ENCODE peak calls at places on chromosome 7, in nine cellular contexts. L is mesothelial cell of epicardium; U is Right ventricle myocardium superior; K is stimulated activated CD8-positive, alpha-beta memory T cell treated with anti-CD3 and anti-CD28 coated beads, Interleukin-12 subunit alpha, Interleukin-12 subunit beta, amount 100 ng/mL, for 1 hour; C is GM20000; M is cardiac fibroblast; W is activated T-cell treated with anti-CD3 and anti-CD28 coated beads for 1 hour; T is stimulated activated naive B cell treated with anti-CD40 and anti-IgM and Interleukin-4, amounts not matched to agents 10 μg/mL and 1 μg/mL and 100 μg/mL, for 72 hours; O is T-helper 1 cell. I is an unnamed sample.

GRCh38 chr7:155860840-155861479 is 48.7 kb upstream of the SHH start:
- DNase-seq in U (peak), T (no peak), W (no peak), L (no peak), O (no peak), K (no peak), M (peak), C (no peak), I (no peak)

GRCh38 chr7:31108097-31108657 is 56.1 kb downstream of the ADCYAP1R1 start:
- DNase-seq in W (no peak), L (no peak), O (no peak), U (no peak), T (no peak), K (no peak), C (no peak), M (no peak), I (no peak)

GRCh38 chr7:155998766-155999630 is 186.7 kb upstream of the SHH start:
- DNase-seq in U (no peak), O (no peak), K (no peak), M (no peak), T (no peak), W (no peak), L (no peak), C (no peak), I (no peak)

GRCh38 chr7:93910076-93910994 is 4.0 kb downstream of the GNGT1 start:
- DNase-seq in O (no peak), M (peak), C (no peak), T (no peak), U (no peak), K (no peak), W (no peak), L (no peak), I (no peak)

GRCh38 chr7:27099839-27100225 is 2.7 kb downstream of the HOXA2 start:
- DNase-seq in O (no peak), K (no peak), L (no peak), T (no peak), W (no peak), U (no peak), M (no peak), C (no peak), I (no peak)

GRCh38 chr7:54985405-54986360 is 33.1 kb upstream of the EGFR start:
- DNase-seq in K (no peak), O (no peak), L (no peak), M (peak), U (no peak), W (no peak), C (no peak), T (no peak), I (no peak)

GRCh38 chr7:149845257-149845980 is 7.2 kb downstream of the ZNF862 start:
- DNase-seq in K (no peak), U (no peak), O (no peak), M (no peak), L (no peak), T (no peak), C (no peak), W (no peak), I (no peak)

GRCh38 chr7:6516387-6516983 is 34.8 kb downstream of the GRID2IP start:
- DNase-seq in T (peak), K (peak), C (peak), U (peak), O (no peak), M (peak), W (peak), L (peak), I (peak)

GRCh38 chr7:30169585-30169978 is 34.8 kb downstream of the MTURN start:
- DNase-seq in W (no peak), C (no peak), O (no peak), T (no peak), L (no peak), M (peak), U (no peak), K (no peak), I (no peak)

GRCh38 chr7:150976529-150977381 is 1.4 kb downstream of the KCNH2 start:
- DNase-seq in O (no peak), U (peak), L (no peak), C (no peak), T (no peak), M (no peak), K (no peak), W (no peak), I (no peak)

GRCh38 chr7:128036226-128036940 is 5.1 kb upstream of the LRRC4 start:
- DNase-seq in O (no peak), K (no peak), M (no peak), L (no peak), W (no peak), T (no peak), C (peak), U (no peak), I (no peak)

GRCh38 chr7:22351878-22352277 is 5.1 kb downstream of the RAPGEF5 start:
- DNase-seq in L (no peak), W (no peak), C (no peak), O (no peak), T (no peak), K (no peak), M (peak), U (no peak), I (no peak)

GRCh38 chr7:37732253-37732652 is 48.7 kb downstream of the GPR141 start:
- DNase-seq in W (no peak), U (peak), L (no peak), M (peak), K (no peak), O (no peak), C (peak), T (peak), I (no peak)

GRCh38 chr7:143901360-143901709 is 641 bp downstream of the TCAF1 start:
- DNase-seq in C (no peak), K (no peak), L (peak), W (peak), M (peak), U (peak), T (no peak), O (no peak), I (no peak)

GRCh38 chr7:92631067-92631829 is 41.1 kb upstream of the FAM133B start:
- DNase-seq in O (no peak), M (no peak), C (peak), U (no peak), W (no peak), L (no peak), T (peak), K (no peak), I (no peak)

GRCh38 chr7:100169147-100169850 is 882 bp upstream of the GAL3ST4 start:
- DNase-seq in C (peak), W (no peak), T (no peak), K (no peak), O (no peak), L (no peak), U (no peak), M (no peak), I (no peak)

GRCh38 chr7:74023037-74023436 is 4.9 kb upstream of the ELN start:
- DNase-seq in L (no peak), C (no peak), K (no peak), M (peak), W (no peak), U (peak), O (no peak), T (no peak), I (no peak)

GRCh38 chr7:45689797-45690761 is 115.9 kb downstream of the ADCY1 start:
- DNase-seq in C (no peak), U (no peak), T (no peak), W (no peak), L (no peak), M (no peak), K (no peak), O (no peak), I (no peak)

GRCh38 chr7:79876769-79877362 is 257.8 kb upstream of the GNAI1 start:
- DNase-seq in U (no peak), L (no peak), K (no peak), O (no peak), M (peak), T (no peak), W (no peak), C (no peak), I (no peak)

GRCh38 chr7:129052441-129052840 is 2.5 kb downstream of the TNPO3 start:
- DNase-seq in W (no peak), L (no peak), U (no peak), K (no peak), M (no peak), O (no peak), C (no peak), T (no peak), I (no peak)

GRCh38 chr7:71364559-71364958 is 232.6 kb downstream of the GALNT17 start:
- DNase-seq in K (no peak), L (no peak), T (no peak), M (no peak), C (no peak), W (no peak), U (no peak), O (no peak), I (no peak)

GRCh38 chr7:47375121-47375551 is 206.8 kb downstream of the TNS3 start:
- DNase-seq in C (no peak), T (no peak), M (peak), K (no peak), W (no peak), L (no peak), O (no peak), U (no peak), I (no peak)

GRCh38 chr7:47266131-47266706 is 315.7 kb downstream of the TNS3 start:
- DNase-seq in T (peak), K (no peak), O (no peak), W (no peak), L (peak), U (peak), C (peak), M (peak), I (no peak)

GRCh38 chr7:50978633-50979215 is 196.0 kb upstream of the GRB10 start:
- DNase-seq in M (peak), W (no peak), C (no peak), K (no peak), T (no peak), O (no peak), U (no peak), L (no peak), I (no peak)

GRCh38 chr7:130114374-130114773 is 44.0 kb downstream of the KLHDC10 start:
- DNase-seq in K (no peak), O (no peak), M (no peak), U (no peak), T (no peak), C (peak), W (no peak), L (no peak), I (no peak)

GRCh38 chr7:72326365-72326764 is 85.8 kb downstream of the CALN1 start:
- DNase-seq in U (no peak), O (no peak), L (no peak), T (no peak), M (no peak), C (no peak), K (no peak), W (no peak), I (no peak)

GRCh38 chr7:130302649-130303048 is 9.7 kb downstream of the CPA4 start:
- DNase-seq in O (no peak), L (no peak), M (no peak), U (no peak), C (no peak), W (no peak), T (no peak), K (no peak), I (no peak)

GRCh38 chr7:157653827-157654207 is 317.0 kb downstream of the DNAJB6 start:
- DNase-seq in L (no peak), U (no peak), W (no peak), K (no peak), C (no peak), O (no peak), T (no peak), M (no peak), I (no peak)

GRCh38 chr7:36944843-36945242 is 220.5 kb upstream of the AOAH start:
- DNase-seq in M (no peak), L (no peak), O (no peak), K (no peak), U (no peak), T (no peak), W (no peak), C (no peak), I (no peak)

GRCh38 chr7:127208860-127209259 is 43.9 kb downstream of the GRM8 start:
- DNase-seq in U (no peak), K (no peak), T (no peak), L (no peak), C (no peak), M (no peak), O (no peak), W (no peak), I (no peak)

GRCh38 chr7:23100697-23101096 is 4.9 kb upstream of the KLHL7 start:
- DNase-seq in M (no peak), T (no peak), W (no peak), O (no peak), L (no peak), K (no peak), C (no peak), U (no peak), I (no peak)

I was measured in cerebellar nuclear complex.